ENCODE peak calls at places on chromosome 1, in ten cellular contexts. W is epithelial cell of esophagus, E is fibroblast of lung, Z is colonic mucosa, K is bronchial epithelial cell, X is mucosa of descending colon, C is lower lobe of right lung, H is left ventricle myocardium inferior, T is HCT116, J is ovary. M is an unnamed sample.

GRCh38 chr1:233269656-233270055 is 25.9 kb downstream of the PCNX2 start:
- DNase-seq in X (no peak), K (no peak), T (no peak), W (peak; percentile 24), E (peak; percentile 65), J (no peak), C (no peak), H (no peak), Z (no peak), M (no peak)

GRCh38 chr1:219041819-219042218 is 131.9 kb upstream of the LYPLAL1 start:
- DNase-seq in C (no peak), H (no peak), J (no peak), E (peak; percentile 44), T (no peak), X (no peak), Z (peak; percentile 32), W (peak; percentile 1), K (no peak), M (peak; percentile 10)

GRCh38 chr1:239456788-239457187 is 70.4 kb downstream of the CHRM3 start:
- DNase-seq in Z (no peak), E (peak; percentile 43), X (no peak), T (no peak), J (no peak), K (no peak), H (no peak), C (no peak), W (no peak), M (no peak)

GRCh38 chr1:3676581-3677410 is 24.5 kb downstream of the TP73 start:
- DNase-seq in K (no peak), X (peak; percentile 53), H (no peak), C (no peak), T (no peak), W (no peak), Z (no peak), J (no peak), E (no peak), M (no peak)

GRCh38 chr1:155569988-155570592 is 7.5 kb upstream of the ASH1L start:
- DNase-seq in X (no peak), H (no peak), K (peak; percentile 25), W (no peak), Z (no peak), J (no peak), T (no peak), C (no peak), E (peak; percentile 75), M (no peak)

GRCh38 chr1:195529881-195530280 is 1078.4 kb downstream of the KCNT2 start:
- DNase-seq in C (no peak), W (no peak), X (no peak), J (no peak), T (no peak), H (no peak), E (no peak), Z (no peak), K (no peak), M (no peak)

GRCh38 chr1:220990417-220991337 is 111.4 kb downstream of the HLX start:
- DNase-seq in E (peak; percentile 59), H (no peak), J (no peak), C (no peak), W (peak; percentile 34), T (peak; percentile 12), X (no peak), Z (no peak), K (peak; percentile 20), M (no peak)

GRCh38 chr1:33740040-33740745 is 123.7 kb upstream of the HMGB4 start:
- DNase-seq in X (no peak), J (no peak), C (no peak), Z (no peak), K (no peak), W (no peak), H (no peak), T (no peak), E (no peak), M (no peak)

GRCh38 chr1:214124915-214125314 is 137.1 kb downstream of the PROX1 start:
- DNase-seq in K (no peak), H (no peak), C (no peak), W (no peak), T (no peak), E (peak; percentile 9), X (no peak), Z (no peak), J (no peak), M (no peak)

GRCh38 chr1:38151399-38151798 is 104.8 kb upstream of the POU3F1 start:
- DNase-seq in H (no peak), E (no peak), Z (no peak), J (no peak), X (no peak), K (no peak), W (no peak), C (no peak), T (no peak), M (no peak)

GRCh38 chr1:37472994-37473393 is 1.4 kb upstream of the ZC3H12A start:
- DNase-seq in K (no peak), Z (no peak), T (no peak), C (no peak), W (no peak), J (no peak), E (no peak), H (no peak), X (no peak), M (no peak)

DNA sequence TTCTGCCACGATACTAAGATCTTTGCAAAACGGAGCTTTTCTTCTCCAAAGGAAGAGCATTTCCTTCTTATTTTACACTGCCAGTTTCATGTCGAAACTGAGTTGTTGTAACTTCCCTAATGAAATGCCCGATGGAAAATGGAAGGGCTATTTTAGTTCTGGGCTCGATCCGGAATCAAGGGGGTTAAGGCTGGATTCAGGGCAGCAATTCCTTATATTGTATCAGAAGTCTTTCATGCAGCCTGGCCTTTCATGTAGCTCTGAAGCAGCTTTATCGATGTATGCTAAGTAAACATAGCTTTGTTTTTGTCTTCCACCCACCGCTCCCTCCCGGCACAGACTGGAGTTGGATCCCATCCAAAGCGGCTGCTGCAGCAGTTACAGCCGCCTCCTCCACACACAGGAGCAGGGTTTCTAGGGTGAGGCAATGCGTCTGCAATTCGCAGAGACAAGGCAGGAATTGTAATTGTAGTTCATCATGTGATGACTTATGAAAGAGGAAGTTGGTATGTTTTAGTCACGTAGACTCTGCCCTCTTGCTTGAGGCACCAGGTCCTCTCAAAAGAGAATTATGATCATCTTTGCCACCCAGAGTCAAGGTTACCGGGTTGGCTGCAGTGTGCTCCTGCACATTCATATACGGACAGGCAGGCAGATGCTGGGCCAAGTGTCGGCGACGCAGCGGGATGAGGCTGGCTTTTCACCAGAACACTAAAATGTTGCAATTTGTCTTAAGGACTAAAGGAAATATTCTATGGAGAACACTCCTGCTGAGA is 2.6 kb upstream of the IRF2BP2 start:
- DNase-seq in C (peak; percentile 91), H (peak; percentile 89), T (peak; percentile 97), J (peak; percentile 93), X (peak; percentile 94), K (peak; percentile 100), W (peak; percentile 99), Z (peak; percentile 96), E (peak; percentile 99), M (peak; percentile 94)
- H3K4me3 ChIP-seq in C (peak overlapping the region; percentile 60), H (peak overlapping the region; percentile 74), T (peak overlapping the region; percentile 64), J (peak overlapping the region; percentile 20), X (no peak overlapping the region), K (no peak overlapping the region), W (peak overlapping the region; percentile 23), Z (peak overlapping the region; percentile 2), E (peak overlapping the region; percentile 33), M (peak overlapping the region; percentile 30)

GRCh38 chr1:56863316-56863992 is 8.9 kb downstream of the C8A start:
- DNase-seq in K (no peak), J (no peak), E (no peak), Z (no peak), C (no peak), H (no peak), T (no peak), W (no peak), X (no peak), M (no peak)
- H3K4me3 ChIP-seq in K (no peak overlapping the region), J (no peak overlapping the region), E (no peak overlapping the region), Z (no peak overlapping the region), C (no peak overlapping the region), H (no peak overlapping the region), T (no peak overlapping the region), W (no peak overlapping the region), X (no peak overlapping the region), M (no peak overlapping the region)

DNA sequence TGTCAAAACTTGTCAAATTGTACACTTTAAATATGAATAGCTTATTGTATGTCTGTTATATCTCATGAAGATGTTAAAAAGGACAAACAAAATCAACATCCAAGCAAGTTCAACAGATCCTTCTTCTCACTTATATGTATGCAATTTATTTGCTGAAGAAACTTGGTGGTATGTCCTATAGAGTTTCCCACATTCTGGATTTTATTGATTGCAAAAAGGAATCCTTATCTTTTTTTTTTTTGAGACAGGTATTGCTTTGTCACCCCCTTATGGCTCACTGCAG is 5.6 kb upstream of the RABGAP1L start:
- DNase-seq in E (no peak), H (no peak), J (no peak), T (no peak), K (no peak), C (no peak), Z (no peak), W (no peak), X (no peak), M (no peak)
- H3K4me3 ChIP-seq in E (no peak overlapping the region), H (no peak overlapping the region), J (no peak overlapping the region), T (no peak overlapping the region), K (no peak overlapping the region), C (no peak overlapping the region), Z (no peak overlapping the region), W (no peak overlapping the region), X (no peak overlapping the region), M (no peak overlapping the region)

GRCh38 chr1:22637952-22638445 is 1.6 kb downstream of the C1QA start:
- DNase-seq in X (no peak), H (no peak), J (no peak), T (no peak), C (no peak), W (no peak), E (no peak), K (no peak), Z (no peak), M (no peak)

GRCh38 chr1:22636927-22637326 is 499 bp downstream of the C1QA start:
- DNase-seq in X (no peak), J (no peak), E (no peak), H (no peak), K (no peak), T (no peak), C (no peak), W (no peak), Z (no peak), M (no peak)

GRCh38 chr1:22638476-22639234 is 2.2 kb downstream of the C1QA start:
- DNase-seq in T (no peak), K (no peak), E (no peak), C (no peak), X (no peak), H (no peak), J (no peak), Z (no peak), W (no peak), M (no peak)

GRCh38 chr1:22641247-22641646 is 2.2 kb upstream of the C1QC start:
- DNase-seq in H (no peak), C (no peak), K (no peak), X (no peak), T (no peak), Z (no peak), W (no peak), E (no peak), J (no peak), M (no peak)

GRCh38 chr1:22639286-22639685 is 2.9 kb downstream of the C1QA start:
- DNase-seq in W (peak; percentile 14), T (no peak), H (peak; percentile 27), Z (no peak), J (no peak), K (no peak), C (no peak), X (no peak), E (peak; percentile 62), M (no peak)
- H3K4me3 ChIP-seq in W (no peak overlapping the region), T (no peak overlapping the region), H (peak overlapping the region; percentile 44), Z (no peak overlapping the region), J (no peak overlapping the region), K (no peak overlapping the region), C (peak overlapping the region; percentile 46), X (no peak overlapping the region), E (no peak overlapping the region), M (peak overlapping the region; percentile 56)

GRCh38 chr1:203291201-203292096 is 13.9 kb upstream of the BTG2 start:
- DNase-seq in T (no peak), W (no peak), J (peak; percentile 71), E (no peak), X (peak; percentile 72), H (no peak), Z (peak; percentile 90), C (no peak), K (peak; percentile 54), M (no peak)
- H3K4me3 ChIP-seq in T (no peak overlapping the region), W (no peak overlapping the region), J (no peak overlapping the region), E (no peak overlapping the region), X (no peak overlapping the region), H (no peak overlapping the region), Z (peak overlapping the region; percentile 0), C (no peak overlapping the region), K (no peak overlapping the region), M (no peak overlapping the region)